ENCODE peak calls at places on chromosomes 6 and 20, in ten cellular contexts. N, B, E, I, F, D, J, H, Z and M are unnamed samples.

GRCh38 chr6:146905313-146905712 is 298.9 kb upstream of the STXBP5 start:
- ATAC-seq in N (no peak), B (no peak), E (peak), I (no peak), F (no peak), D (no peak), J (no peak), H (no peak), Z (no peak), M (no peak)

GRCh38 chr6:157563611-157564284 is 182.8 kb downstream of the ZDHHC14 start:
- ATAC-seq in N (peak), B (no peak), E (no peak), I (no peak), F (no peak), D (no peak), J (no peak), H (no peak), Z (no peak), M (peak)

GRCh38 chr6:153980176-153980575 is 58.9 kb upstream of the OPRM1 start:
- ATAC-seq in N (no peak), B (no peak), E (no peak), I (no peak), F (no peak), D (no peak), J (no peak), H (no peak), Z (no peak), M (no peak)

GRCh38 chr20:50652702-50653294 is 38.5 kb downstream of the RIPOR3 start:
- ATAC-seq in N (no peak), B (no peak), E (no peak), I (peak), F (no peak), D (no peak), J (no peak), H (no peak), Z (no peak), M (peak)

GRCh38 chr20:61968932-61969331 is 96.7 kb downstream of the TAF4 start:
- ATAC-seq in N (no peak), B (no peak), E (no peak), I (no peak), F (no peak), D (no peak), J (no peak), H (no peak), Z (no peak), M (no peak)

GRCh38 chr20:60011512-60012507 is 53.6 kb downstream of the CDH26 start:
- ATAC-seq in N (peak), B (no peak), E (no peak), I (peak), F (no peak), D (no peak), J (peak), H (no peak), Z (no peak), M (no peak)

GRCh38 chr6:36650848-36651247 is 27.7 kb upstream of the CDKN1A start:
- ATAC-seq in N (no peak), B (peak), E (peak), I (no peak), F (peak), D (no peak), J (no peak), H (peak), Z (no peak), M (peak)

GRCh38 chr6:52724406-52725121 is 38.7 kb downstream of the GSTA2 start:
- ATAC-seq in N (peak), B (peak), E (peak), I (peak), F (peak), D (peak), J (peak), H (peak), Z (peak), M (peak)

GRCh38 chr6:47729019-47729418 is 30.6 kb downstream of the ADGRF4 start:
- ATAC-seq in N (peak), B (no peak), E (no peak), I (no peak), F (no peak), D (no peak), J (no peak), H (peak), Z (no peak), M (no peak)

GRCh38 chr6:149864578-149865535 is 698 bp upstream of the LRP11 start:
- ATAC-seq in N (no peak), B (peak), E (peak), I (peak), F (peak), D (peak), J (peak), H (peak), Z (peak), M (peak)

GRCh38 chr6:63598001-63598250 is 25.6 kb downstream of the LOC128125822 start:
- ATAC-seq in N (peak), B (peak), E (peak), I (no peak), F (peak), D (no peak), J (no peak), H (peak), Z (no peak), M (no peak)

GRCh38 chr20:32285082-32285620 is 7.7 kb downstream of the KIF3B start:
- ATAC-seq in N (peak), B (no peak), E (no peak), I (no peak), F (no peak), D (no peak), J (peak), H (no peak), Z (no peak), M (peak)

GRCh38 chr20:57291694-57292093 is 25.3 kb upstream of the BMP7 start:
- ATAC-seq in N (no peak), B (no peak), E (no peak), I (no peak), F (no peak), D (no peak), J (no peak), H (no peak), Z (no peak), M (no peak)

GRCh38 chr6:44061375-44062104 is 65.7 kb downstream of the MRPL14 start:
- ATAC-seq in N (no peak), B (no peak), E (no peak), I (no peak), F (no peak), D (no peak), J (no peak), H (no peak), Z (no peak), M (no peak)

GRCh38 chr20:63698739-63699465 is 2.5 kb downstream of the TNFRSF6B start:
- ATAC-seq in N (peak), B (no peak), E (peak), I (no peak), F (peak), D (peak), J (no peak), H (peak), Z (peak), M (peak)

GRCh38 chr6:92708270-92708669 is 711.1 kb downstream of the EPHA7 start:
- ATAC-seq in N (no peak), B (no peak), E (no peak), I (no peak), F (no peak), D (no peak), J (no peak), H (no peak), Z (no peak), M (no peak)